ENCODE peak calls at places on chromosomes 6 and 20, in five cellular contexts. B, O, Y, F and K are unnamed samples.

GRCh38 chr20:29443819-29444218 is 1813.6 kb upstream of the DEFB115 start:
- DNase-seq in F (no peak), B (peak), O (no peak), Y (no peak), K (no peak)

GRCh38 chr20:37901667-37902503 is 1.0 kb upstream of the VSTM2L start:
- DNase-seq in B (peak), F (no peak), Y (no peak), O (peak), K (peak)

GRCh38 chr20:46606817-46607190 is 44.5 kb downstream of the SLC13A3 start:
- DNase-seq in Y (no peak), B (no peak), O (no peak), F (no peak), K (no peak)

GRCh38 chr6:30885999-30886896 is 1.9 kb downstream of the DDR1 start:
- DNase-seq in O (peak), B (peak), F (peak), Y (no peak), K (peak)

GRCh38 chr20:6008254-6008653 is 45.6 kb downstream of the LRRN4 start:
- DNase-seq in Y (no peak), B (no peak), O (peak), F (no peak), K (no peak)

GRCh38 chr6:30931959-30932645 is at the start of gene SFTA2:
- DNase-seq in B (no peak), O (no peak), Y (no peak), F (no peak), K (no peak)

GRCh38 chr20:24785141-24785924 is 163.7 kb upstream of the CST7 start:
- DNase-seq in B (no peak), Y (no peak), O (peak), F (no peak), K (no peak)

GRCh38 chr6:26199773-26200728 is 112.8 kb downstream of the HFE start:
- DNase-seq in F (no peak), B (no peak), O (peak), Y (peak), K (no peak)

GRCh38 chr6:137866200-137866913 is 702 bp upstream of the TNFAIP3 start:
- DNase-seq in Y (no peak), O (peak), F (peak), B (peak), K (peak)

GRCh38 chr20:8535403-8536003 is 403.4 kb downstream of the PLCB1 start:
- DNase-seq in O (peak), B (peak), F (no peak), Y (peak), K (no peak)

GRCh38 chr20:36728986-36729385 is 16.9 kb downstream of the NDRG3 start:
- DNase-seq in B (no peak), Y (no peak), F (no peak), O (peak), K (peak)

GRCh38 chr6:81895511-81896185 is 143.2 kb upstream of the TENT5A start:
- DNase-seq in F (no peak), B (no peak), O (peak), Y (no peak), K (no peak)

GRCh38 chr6:13434777-13435176 is 52.6 kb downstream of the GFOD1 start:
- DNase-seq in Y (no peak), B (no peak), O (no peak), F (no peak), K (no peak)

GRCh38 chr6:121838842-121839241 is 403.4 kb downstream of the GJA1 start:
- DNase-seq in Y (peak), B (no peak), F (no peak), O (peak), K (no peak)

GRCh38 chr6:154041001-154041400 is 2.0 kb downstream of the OPRM1 start:
- DNase-seq in Y (no peak), O (no peak), F (no peak), B (no peak), K (no peak)

GRCh38 chr6:11969092-11969491 is 43.0 kb upstream of the HIVEP1 start:
- DNase-seq in B (no peak), O (no peak), Y (no peak), F (no peak), K (no peak)

GRCh38 chr6:87118054-87118453 is 23.1 kb upstream of the CGA start:
- DNase-seq in Y (no peak), F (no peak), O (peak), B (no peak), K (no peak)

DNA sequence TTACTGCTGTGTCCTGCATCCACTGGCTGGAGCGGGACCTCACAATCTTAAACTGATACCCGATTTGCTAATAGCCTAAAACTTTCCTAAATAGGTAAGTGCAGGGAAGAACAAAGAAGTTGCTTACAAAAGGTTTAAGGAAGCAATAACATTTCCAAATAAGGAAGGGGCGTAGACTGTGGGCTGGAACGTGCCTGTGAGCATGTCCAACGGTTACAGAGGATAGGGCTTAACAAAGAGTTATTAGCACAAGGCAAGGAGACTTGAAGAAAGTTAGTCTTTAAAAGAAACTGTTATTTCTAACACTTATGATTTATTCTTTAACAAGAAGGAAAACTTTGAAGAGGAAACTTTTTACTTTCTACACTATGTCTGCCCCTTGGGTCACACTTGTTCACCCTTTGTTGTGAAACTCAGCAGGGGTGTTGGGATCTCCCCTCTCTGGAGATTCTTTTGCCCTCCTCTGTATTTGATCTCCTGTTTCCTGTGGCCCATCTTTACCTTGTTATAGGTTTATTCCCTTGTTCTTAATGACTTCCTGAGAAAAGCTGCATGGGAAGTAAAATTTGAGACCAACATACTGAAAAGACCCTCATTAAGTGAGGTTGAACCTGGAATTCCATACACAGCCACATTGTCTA is 28.7 kb downstream of the KAT14 start:
- DNase-seq in B (no peak), Y (no peak), F (no peak), O (no peak), K (no peak)
- TF ChIP-seq CTCF in B (no peak), Y (no peak), F (no peak), O (no peak), K (no peak)

GRCh38 chr6:76347539-76347938 is 275.1 kb upstream of the IMPG1 start:
- DNase-seq in F (no peak), B (no peak), Y (no peak), O (no peak), K (no peak)

GRCh38 chr6:76351275-76351674 is 278.8 kb upstream of the IMPG1 start:
- DNase-seq in Y (peak), F (no peak), O (peak), B (no peak), K (no peak)
- TF ChIP-seq CTCF in Y (peak), F (no peak), O (peak), B (peak), K (peak)

GRCh38 chr6:63351995-63352586 is 32.3 kb upstream of the LGSN start:
- DNase-seq in Y (peak), B (peak), O (peak), F (no peak), K (peak)
- TF ChIP-seq CTCF in Y (peak), B (no peak), O (peak), F (no peak), K (peak)

DNA sequence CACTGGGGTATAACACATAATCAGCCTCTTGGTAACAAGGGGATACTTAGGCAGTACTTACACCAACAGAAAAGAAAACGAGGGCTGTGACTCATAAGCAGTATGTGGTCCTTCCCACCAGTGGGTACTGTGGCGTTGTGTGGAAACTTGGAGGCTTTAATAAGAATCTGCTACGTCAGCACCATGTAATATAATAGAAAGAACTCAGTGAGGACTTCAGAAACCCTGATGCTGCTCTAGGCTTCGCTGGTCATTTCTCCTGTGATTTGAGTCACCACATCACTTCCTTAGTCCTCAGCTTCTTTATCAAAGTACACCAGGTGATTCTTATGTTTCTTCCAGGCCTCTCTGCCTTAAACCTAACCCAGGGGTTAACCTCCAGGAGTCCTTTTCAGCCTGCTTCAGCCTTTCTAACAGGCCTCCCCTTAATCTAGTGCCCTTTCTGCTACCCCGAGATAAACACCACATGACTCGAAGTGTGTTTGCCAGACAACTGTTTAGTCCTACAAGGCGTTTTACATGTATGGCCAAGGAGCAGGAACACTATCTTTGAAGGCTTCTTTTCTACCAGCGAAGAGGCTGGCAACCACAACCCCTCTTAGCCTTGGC is 68.5 kb downstream of the FYN start:
- DNase-seq in Y (peak), F (peak), O (no peak), B (peak), K (peak)
- TF ChIP-seq CTCF in Y (no peak), F (no peak), O (no peak), B (no peak), K (no peak)

GRCh38 chr20:50569864-50570836 is 60.0 kb downstream of the PTPN1 start:
- DNase-seq in O (peak), F (no peak), Y (peak), B (peak), K (peak)
- TF ChIP-seq CTCF in O (peak), F (peak), Y (peak), B (peak), K (peak)

GRCh38 chr6:165848099-165848461 is 185.0 kb upstream of the PDE10A start:
- DNase-seq in Y (no peak), B (no peak), F (no peak), O (no peak), K (no peak)
- TF ChIP-seq CTCF in Y (no peak), B (no peak), F (no peak), O (peak), K (no peak)

DNA sequence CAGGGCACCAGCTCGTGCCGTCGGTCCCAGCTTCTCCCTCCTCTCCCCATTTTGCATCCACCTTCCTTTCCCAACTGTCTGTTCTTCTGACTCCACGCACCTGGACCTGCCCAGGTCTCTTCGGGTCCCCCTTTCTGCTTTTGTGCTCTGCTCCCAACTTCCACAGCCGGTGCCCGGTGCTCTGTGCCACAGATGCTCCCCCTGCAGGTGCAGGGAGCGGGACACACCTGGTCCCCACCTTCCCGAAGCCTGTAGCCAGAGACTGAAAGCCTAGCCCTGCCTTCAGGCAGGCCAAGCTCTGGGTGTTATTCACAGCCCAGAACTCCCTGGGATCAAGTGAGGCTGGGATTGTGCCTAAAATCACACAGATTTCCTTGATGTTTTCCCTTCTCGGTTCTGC is 24.6 kb upstream of the BMP7 start:
- DNase-seq in F (no peak), Y (no peak), B (no peak), O (peak), K (no peak)
- TF ChIP-seq CTCF in F (no peak), Y (peak), B (no peak), O (peak), K (no peak)

DNA sequence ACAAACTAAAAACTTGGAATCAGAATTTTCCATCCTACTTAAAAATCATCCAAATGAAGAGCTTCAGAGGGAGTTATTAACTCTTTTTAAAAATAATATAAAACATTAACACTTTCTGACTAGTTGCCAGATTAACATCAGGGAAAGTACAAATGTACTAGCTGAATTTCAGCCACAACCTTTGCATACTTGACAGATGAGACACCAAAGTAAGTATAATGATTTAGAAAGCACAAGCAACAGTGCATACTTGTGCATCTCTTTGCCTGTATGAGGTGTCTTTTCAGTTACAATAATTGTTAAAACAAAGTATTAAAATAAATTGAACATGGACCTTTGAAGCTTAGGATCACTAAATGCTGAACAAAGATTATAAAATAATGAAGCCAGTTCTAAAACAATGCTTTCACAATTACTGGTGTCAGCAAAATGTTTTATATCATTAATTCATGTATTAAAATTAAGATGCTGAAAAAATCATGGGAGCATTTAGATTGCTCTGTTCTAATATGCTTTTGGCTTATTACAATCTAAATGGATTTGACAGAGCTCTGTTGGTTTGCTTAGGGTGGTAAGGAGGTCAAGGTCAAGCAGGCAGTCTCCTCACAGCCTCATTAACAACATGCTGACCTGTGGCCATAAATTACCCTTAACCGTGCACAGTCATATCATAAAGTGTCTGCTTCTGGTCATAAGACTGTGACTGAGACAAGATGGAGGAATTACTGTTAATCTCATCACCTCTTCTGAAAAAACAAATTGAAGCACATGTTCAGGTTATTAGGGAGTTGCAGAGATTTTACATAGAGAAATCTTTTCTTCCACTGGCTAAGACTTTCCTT is 15.1 kb downstream of the RNF217 start:
- DNase-seq in Y (no peak), B (no peak), O (peak), F (no peak), K (no peak)
- TF ChIP-seq CTCF in Y (no peak), B (no peak), O (no peak), F (no peak), K (no peak)